ENCODE peak calls at places on chromosomes 3 and 15, in six cellular contexts. One of them, this sample, is unnamed.

GRCh38 chr3:31319332-31319731 is 213.4 kb upstream of the STT3B start:
- DNase-seq in HCT116: no peak
- DNase-seq in H1: no peak
- DNase-seq in SK-N-SH: no peak
- DNase-seq in HepG2: no peak
- DNase-seq in K562: no peak
- DNase-seq in this sample: no peak

GRCh38 chr15:66698318-66698961 is 3.6 kb upstream of the SMAD6 start:
- DNase-seq in HCT116: peak; percentile 61
- DNase-seq in H1: peak; percentile 78
- DNase-seq in SK-N-SH: peak; percentile 81
- DNase-seq in HepG2: peak; percentile 67
- DNase-seq in K562: peak; percentile 73
- DNase-seq in this sample: no peak

GRCh38 chr3:171690291-171690690 is 120.0 kb downstream of the PLD1 start:
- DNase-seq in HCT116: no peak
- DNase-seq in H1: no peak
- DNase-seq in SK-N-SH: no peak
- DNase-seq in HepG2: no peak
- DNase-seq in K562: no peak
- DNase-seq in this sample: peak; percentile 21

GRCh38 chr3:32705232-32705631 is 20.2 kb downstream of the CNOT10 start:
- DNase-seq in HCT116: no peak
- DNase-seq in H1: no peak
- DNase-seq in SK-N-SH: peak; percentile 48
- DNase-seq in HepG2: no peak
- DNase-seq in K562: peak; percentile 41
- DNase-seq in this sample: no peak

GRCh38 chr15:43903864-43904290 is 77.1 kb downstream of the WDR76 start:
- DNase-seq in HCT116: peak; percentile 56
- DNase-seq in H1: peak; percentile 94
- DNase-seq in SK-N-SH: peak; percentile 81
- DNase-seq in HepG2: peak; percentile 66
- DNase-seq in K562: peak; percentile 82
- DNase-seq in this sample: peak; percentile 7

GRCh38 chr3:83321891-83322290 is 1560.4 kb upstream of the GBE1 start:
- DNase-seq in HCT116: no peak
- DNase-seq in H1: no peak
- DNase-seq in SK-N-SH: no peak
- DNase-seq in HepG2: no peak
- DNase-seq in K562: no peak
- DNase-seq in this sample: no peak

GRCh38 chr3:11588755-11589154 is 55.0 kb downstream of the VGLL4 start:
- DNase-seq in HCT116: no peak
- DNase-seq in H1: no peak
- DNase-seq in SK-N-SH: no peak
- DNase-seq in HepG2: no peak
- DNase-seq in K562: no peak
- DNase-seq in this sample: no peak

GRCh38 chr3:22684739-22685138 is 518.4 kb upstream of the UBE2E2 start:
- DNase-seq in HCT116: no peak
- DNase-seq in H1: no peak
- DNase-seq in SK-N-SH: no peak
- DNase-seq in HepG2: no peak
- DNase-seq in K562: no peak
- DNase-seq in this sample: no peak

GRCh38 chr3:151476344-151477018 is 15.6 kb upstream of the IGSF10 start:
- DNase-seq in HCT116: no peak
- DNase-seq in H1: no peak
- DNase-seq in SK-N-SH: no peak
- DNase-seq in HepG2: no peak
- DNase-seq in K562: peak; percentile 57
- DNase-seq in this sample: no peak

GRCh38 chr3:133742351-133743091 is 3.7 kb upstream of the TF start:
- DNase-seq in HCT116: peak; percentile 3
- DNase-seq in H1: no peak
- DNase-seq in SK-N-SH: no peak
- DNase-seq in HepG2: peak; percentile 97
- DNase-seq in K562: no peak
- DNase-seq in this sample: peak; percentile 7

GRCh38 chr3:65659396-65659795 is 379.3 kb downstream of the MAGI1 start:
- DNase-seq in HCT116: no peak
- DNase-seq in H1: no peak
- DNase-seq in SK-N-SH: no peak
- DNase-seq in HepG2: no peak
- DNase-seq in K562: peak; percentile 14
- DNase-seq in this sample: no peak

GRCh38 chr3:142647856-142648255 is 51.7 kb downstream of the PLS1 start:
- DNase-seq in HCT116: peak; percentile 32
- DNase-seq in H1: no peak
- DNase-seq in SK-N-SH: no peak
- DNase-seq in HepG2: peak; percentile 10
- DNase-seq in K562: peak; percentile 18
- DNase-seq in this sample: no peak

GRCh38 chr3:69787436-69788168 is 48.3 kb downstream of the MITF start:
- DNase-seq in HCT116: no peak
- DNase-seq in H1: no peak
- DNase-seq in SK-N-SH: no peak
- DNase-seq in HepG2: no peak
- DNase-seq in K562: no peak
- DNase-seq in this sample: no peak

GRCh38 chr3:83435173-83435572 is 1523.6 kb upstream of the CADM2 start:
- DNase-seq in HCT116: no peak
- DNase-seq in H1: no peak
- DNase-seq in SK-N-SH: no peak
- DNase-seq in HepG2: no peak
- DNase-seq in K562: no peak
- DNase-seq in this sample: no peak

GRCh38 chr3:85304360-85304964 is 345.7 kb downstream of the CADM2 start:
- DNase-seq in HCT116: no peak
- DNase-seq in H1: no peak
- DNase-seq in SK-N-SH: peak; percentile 3
- DNase-seq in HepG2: peak; percentile 3
- DNase-seq in K562: peak; percentile 4
- DNase-seq in this sample: no peak

GRCh38 chr3:126349071-126349470 is 8.1 kb downstream of the KLF15 start:
- DNase-seq in HCT116: no peak
- DNase-seq in H1: no peak
- DNase-seq in SK-N-SH: no peak
- DNase-seq in HepG2: no peak
- DNase-seq in K562: no peak
- DNase-seq in this sample: no peak

GRCh38 chr3:126346466-126346865 is 10.7 kb downstream of the KLF15 start:
- DNase-seq in HCT116: no peak
- DNase-seq in H1: peak; percentile 33
- DNase-seq in SK-N-SH: no peak
- DNase-seq in HepG2: no peak
- DNase-seq in K562: no peak
- DNase-seq in this sample: no peak

GRCh38 chr3:126349611-126350501 is 7.4 kb downstream of the KLF15 start:
- DNase-seq in HCT116: no peak
- DNase-seq in H1: peak; percentile 46
- DNase-seq in SK-N-SH: no peak
- DNase-seq in HepG2: no peak
- DNase-seq in K562: no peak
- DNase-seq in this sample: no peak

GRCh38 chr3:126347543-126348161 is 9.6 kb downstream of the KLF15 start:
- DNase-seq in HCT116: no peak
- DNase-seq in H1: peak; percentile 29
- DNase-seq in SK-N-SH: no peak
- DNase-seq in HepG2: no peak
- DNase-seq in K562: no peak
- DNase-seq in this sample: no peak

GRCh38 chr3:126348308-126348920 is 8.8 kb downstream of the KLF15 start:
- DNase-seq in HCT116: no peak
- DNase-seq in H1: peak; percentile 52
- DNase-seq in SK-N-SH: peak; percentile 49
- DNase-seq in HepG2: no peak
- DNase-seq in K562: no peak
- DNase-seq in this sample: no peak
- H3K27ac ChIP-seq in HCT116: no peak overlapping the region
- H3K27ac ChIP-seq in H1: no peak overlapping the region
- H3K27ac ChIP-seq in SK-N-SH: no peak overlapping the region
- H3K27ac ChIP-seq in HepG2: no peak overlapping the region
- H3K27ac ChIP-seq in K562: no peak overlapping the region
- H3K27ac ChIP-seq in this sample: no peak overlapping the region

GRCh38 chr15:99345832-99346462 is 94.7 kb downstream of the LRRC28 start:
- DNase-seq in HCT116: no peak
- DNase-seq in H1: no peak
- DNase-seq in SK-N-SH: no peak
- DNase-seq in HepG2: no peak
- DNase-seq in K562: no peak
- DNase-seq in this sample: no peak

GRCh38 chr15:99345242-99345641 is 94.0 kb downstream of the LRRC28 start:
- DNase-seq in HCT116: no peak
- DNase-seq in H1: no peak
- DNase-seq in SK-N-SH: no peak
- DNase-seq in HepG2: no peak
- DNase-seq in K562: no peak
- DNase-seq in this sample: no peak

GRCh38 chr15:99343208-99343607 is 91.9 kb downstream of the LRRC28 start:
- DNase-seq in HCT116: no peak
- DNase-seq in H1: no peak
- DNase-seq in SK-N-SH: no peak
- DNase-seq in HepG2: peak; percentile 65
- DNase-seq in K562: no peak
- DNase-seq in this sample: no peak

GRCh38 chr15:99343836-99344551 is 92.7 kb downstream of the LRRC28 start:
- DNase-seq in HCT116: no peak
- DNase-seq in H1: peak; percentile 65
- DNase-seq in SK-N-SH: peak; percentile 30
- DNase-seq in HepG2: no peak
- DNase-seq in K562: no peak
- DNase-seq in this sample: no peak

DNA sequence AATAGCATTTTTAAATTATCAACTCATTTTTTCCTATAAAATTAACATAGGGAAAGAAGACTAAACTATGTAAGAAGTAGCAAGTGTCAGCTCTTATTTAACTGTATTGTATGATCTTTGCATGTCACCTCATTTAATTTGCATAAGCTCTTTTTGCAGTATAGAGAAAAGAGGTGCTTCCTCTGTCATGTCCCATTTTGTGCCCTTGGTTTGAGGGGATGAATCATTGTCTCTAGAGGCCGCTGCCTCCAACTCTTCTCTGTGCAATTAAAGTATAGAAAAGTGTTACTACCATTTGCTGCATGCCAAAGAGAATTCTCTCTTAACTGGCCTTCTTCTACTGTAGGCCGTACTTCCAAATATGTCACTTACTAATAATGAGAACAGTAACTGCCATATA is 93.4 kb downstream of the LRRC28 start:
- DNase-seq in HCT116: no peak
- DNase-seq in H1: no peak
- DNase-seq in SK-N-SH: no peak
- DNase-seq in HepG2: no peak
- DNase-seq in K562: no peak
- DNase-seq in this sample: no peak
- TF ChIP-seq JUND in HCT116: no peak
- TF ChIP-seq JUND in H1: no peak
- TF ChIP-seq JUND in SK-N-SH: no peak
- TF ChIP-seq JUND in HepG2: no peak
- TF ChIP-seq JUND in K562: no peak
- TF ChIP-seq JUND in this sample: no peak

GRCh38 chr3:72995337-72995736 is 1.3 kb upstream of the PPP4R2 start:
- DNase-seq in HCT116: no peak
- DNase-seq in H1: no peak
- DNase-seq in SK-N-SH: no peak
- DNase-seq in HepG2: no peak
- DNase-seq in K562: no peak
- DNase-seq in this sample: no peak

GRCh38 chr3:72993391-72993790 is 3.2 kb upstream of the PPP4R2 start:
- DNase-seq in HCT116: no peak
- DNase-seq in H1: no peak
- DNase-seq in SK-N-SH: no peak
- DNase-seq in HepG2: no peak
- DNase-seq in K562: peak; percentile 19
- DNase-seq in this sample: no peak

GRCh38 chr3:72990701-72991395 is 5.8 kb upstream of the PPP4R2 start:
- DNase-seq in HCT116: no peak
- DNase-seq in H1: no peak
- DNase-seq in SK-N-SH: no peak
- DNase-seq in HepG2: no peak
- DNase-seq in K562: no peak
- DNase-seq in this sample: no peak

GRCh38 chr3:72996121-72996472 is 514 bp upstream of the PPP4R2 start:
- DNase-seq in HCT116: no peak
- DNase-seq in H1: no peak
- DNase-seq in SK-N-SH: no peak
- DNase-seq in HepG2: no peak
- DNase-seq in K562: no peak
- DNase-seq in this sample: no peak

GRCh38 chr3:72991522-72991921 is 5.1 kb upstream of the PPP4R2 start:
- DNase-seq in HCT116: no peak
- DNase-seq in H1: no peak
- DNase-seq in SK-N-SH: no peak
- DNase-seq in HepG2: no peak
- DNase-seq in K562: peak; percentile 34
- DNase-seq in this sample: no peak
- H3K27ac ChIP-seq in HCT116: no peak overlapping the region
- H3K27ac ChIP-seq in H1: no peak overlapping the region
- H3K27ac ChIP-seq in SK-N-SH: no peak overlapping the region
- H3K27ac ChIP-seq in HepG2: no peak overlapping the region
- H3K27ac ChIP-seq in K562: peak overlapping the region; percentile 23
- H3K27ac ChIP-seq in this sample: no peak overlapping the region

GRCh38 chr15:99250001-99250400 is 620 bp upstream of the TTC23 start:
- DNase-seq in HCT116: no peak
- DNase-seq in H1: no peak
- DNase-seq in SK-N-SH: no peak
- DNase-seq in HepG2: no peak
- DNase-seq in K562: no peak
- DNase-seq in this sample: no peak

GRCh38 chr15:99253381-99254090 is 2.3 kb downstream of the LRRC28 start:
- DNase-seq in HCT116: no peak
- DNase-seq in H1: no peak
- DNase-seq in SK-N-SH: peak; percentile 31
- DNase-seq in HepG2: no peak
- DNase-seq in K562: no peak
- DNase-seq in this sample: no peak

GRCh38 chr15:99251436-99251821 is at the start of gene LRRC28:
- DNase-seq in HCT116: no peak
- DNase-seq in H1: no peak
- DNase-seq in SK-N-SH: no peak
- DNase-seq in HepG2: peak; percentile 20
- DNase-seq in K562: no peak
- DNase-seq in this sample: no peak

GRCh38 chr15:99250494-99251435 is 516 bp upstream of the LRRC28 start:
- DNase-seq in HCT116: peak; percentile 97
- DNase-seq in H1: peak; percentile 97
- DNase-seq in SK-N-SH: peak; percentile 98
- DNase-seq in HepG2: peak; percentile 97
- DNase-seq in K562: peak; percentile 98
- DNase-seq in this sample: peak; percentile 99

GRCh38 chr15:99252326-99252725 is 1.0 kb downstream of the LRRC28 start:
- DNase-seq in HCT116: no peak
- DNase-seq in H1: no peak
- DNase-seq in SK-N-SH: no peak
- DNase-seq in HepG2: no peak
- DNase-seq in K562: no peak
- DNase-seq in this sample: no peak
- TF ChIP-seq JUND in HCT116: no peak
- TF ChIP-seq JUND in H1: no peak
- TF ChIP-seq JUND in SK-N-SH: no peak
- TF ChIP-seq JUND in HepG2: no peak
- TF ChIP-seq JUND in K562: no peak
- TF ChIP-seq JUND in this sample: no peak

GRCh38 chr15:58458076-58458475 is 26.3 kb downstream of the LIPC start:
- DNase-seq in HCT116: no peak
- DNase-seq in H1: no peak
- DNase-seq in SK-N-SH: no peak
- DNase-seq in HepG2: peak; percentile 80
- DNase-seq in K562: no peak
- DNase-seq in this sample: no peak
- H3K27ac ChIP-seq in HCT116: no peak overlapping the region
- H3K27ac ChIP-seq in H1: no peak overlapping the region
- H3K27ac ChIP-seq in SK-N-SH: no peak overlapping the region
- H3K27ac ChIP-seq in HepG2: peak overlapping the region; percentile 19
- H3K27ac ChIP-seq in K562: no peak overlapping the region
- H3K27ac ChIP-seq in this sample: peak overlapping the region; percentile 93

This sample was measured in GM12878.